ENCODE peak calls at places on chromosomes 4 and X, in five cellular contexts. One of them, this sample, is unnamed.

GRCh38 chrX:16250296-16250695 is 83.0 kb downstream of the MAGEB17 start:
- DNase-seq in endothelial cell: no peak
- DNase-seq in G401: no peak
- DNase-seq in left cardiac atrium: no peak
- DNase-seq in T-helper 2 cell: no peak
- DNase-seq in this sample: no peak

GRCh38 chr4:27635936-27636913 is 775.6 kb downstream of the STIM2 start:
- DNase-seq in endothelial cell: no peak
- DNase-seq in G401: no peak
- DNase-seq in left cardiac atrium: no peak
- DNase-seq in T-helper 2 cell: no peak
- DNase-seq in this sample: no peak

GRCh38 chr4:40212674-40213504 is 16.1 kb downstream of the RHOH start:
- DNase-seq in endothelial cell: no peak
- DNase-seq in G401: no peak
- DNase-seq in left cardiac atrium: no peak
- DNase-seq in T-helper 2 cell: no peak
- DNase-seq in this sample: no peak

GRCh38 chr4:26557164-26557563 is 26.7 kb upstream of the TBC1D19 start:
- DNase-seq in endothelial cell: no peak
- DNase-seq in G401: no peak
- DNase-seq in left cardiac atrium: no peak
- DNase-seq in T-helper 2 cell: no peak
- DNase-seq in this sample: no peak

GRCh38 chrX:69615323-69615722 is 590 bp upstream of the EDA start:
- DNase-seq in endothelial cell: no peak
- DNase-seq in G401: no peak
- DNase-seq in left cardiac atrium: no peak
- DNase-seq in T-helper 2 cell: no peak
- DNase-seq in this sample: peak; percentile 22

GRCh38 chrX:35919536-35920309 is at the start of gene CFAP47:
- DNase-seq in endothelial cell: peak; percentile 52
- DNase-seq in G401: no peak
- DNase-seq in left cardiac atrium: peak; percentile 28
- DNase-seq in T-helper 2 cell: no peak
- DNase-seq in this sample: peak; percentile 64

GRCh38 chr4:21900211-21900610 is 48.4 kb downstream of the KCNIP4 start:
- DNase-seq in endothelial cell: no peak
- DNase-seq in G401: no peak
- DNase-seq in left cardiac atrium: no peak
- DNase-seq in T-helper 2 cell: no peak
- DNase-seq in this sample: no peak

GRCh38 chr4:140103676-140104075 is 50.3 kb downstream of the MAML3 start:
- DNase-seq in endothelial cell: no peak
- DNase-seq in G401: peak; percentile 72
- DNase-seq in left cardiac atrium: no peak
- DNase-seq in T-helper 2 cell: peak; percentile 6
- DNase-seq in this sample: no peak

GRCh38 chr4:101981756-101982155 is 191.2 kb downstream of the BANK1 start:
- DNase-seq in endothelial cell: no peak
- DNase-seq in G401: no peak
- DNase-seq in left cardiac atrium: no peak
- DNase-seq in T-helper 2 cell: no peak
- DNase-seq in this sample: no peak

GRCh38 chrX:7073336-7073735 is 74.2 kb upstream of the STS start:
- DNase-seq in endothelial cell: no peak
- DNase-seq in G401: no peak
- DNase-seq in left cardiac atrium: no peak
- DNase-seq in T-helper 2 cell: no peak
- DNase-seq in this sample: no peak

GRCh38 chr4:52661966-52662705 is 3.0 kb upstream of the USP46 start:
- DNase-seq in endothelial cell: no peak
- DNase-seq in G401: no peak
- DNase-seq in left cardiac atrium: no peak
- DNase-seq in T-helper 2 cell: no peak
- DNase-seq in this sample: no peak

GRCh38 chr4:1201851-1202525 is 29.6 kb upstream of the SPON2 start:
- DNase-seq in endothelial cell: no peak
- DNase-seq in G401: no peak
- DNase-seq in left cardiac atrium: peak; percentile 68
- DNase-seq in T-helper 2 cell: peak; percentile 61
- DNase-seq in this sample: peak; percentile 7

GRCh38 chr4:15719506-15719905 is 16.6 kb downstream of the BST1 start:
- DNase-seq in endothelial cell: no peak
- DNase-seq in G401: no peak
- DNase-seq in left cardiac atrium: no peak
- DNase-seq in T-helper 2 cell: no peak
- DNase-seq in this sample: no peak

GRCh38 chrX:13094374-13094773 is 50.0 kb upstream of the FAM9C start:
- DNase-seq in endothelial cell: no peak
- DNase-seq in G401: no peak
- DNase-seq in left cardiac atrium: no peak
- DNase-seq in T-helper 2 cell: no peak
- DNase-seq in this sample: no peak

GRCh38 chr4:155931634-155932033 is 22.0 kb downstream of the CTSO start:
- DNase-seq in endothelial cell: no peak
- DNase-seq in G401: no peak
- DNase-seq in left cardiac atrium: no peak
- DNase-seq in T-helper 2 cell: no peak
- DNase-seq in this sample: no peak

GRCh38 chr4:113921089-113921842 is 58.2 kb downstream of the ARSJ start:
- DNase-seq in endothelial cell: no peak
- DNase-seq in G401: peak; percentile 44
- DNase-seq in left cardiac atrium: no peak
- DNase-seq in T-helper 2 cell: no peak
- DNase-seq in this sample: no peak

GRCh38 chrX:74232859-74233258 is 71.1 kb upstream of the ZCCHC13 start:
- DNase-seq in endothelial cell: no peak
- DNase-seq in G401: peak; percentile 30
- DNase-seq in left cardiac atrium: no peak
- DNase-seq in T-helper 2 cell: no peak
- DNase-seq in this sample: no peak

GRCh38 chrX:132592880-132593279 is 104.0 kb upstream of the MBNL3 start:
- DNase-seq in endothelial cell: peak; percentile 24
- DNase-seq in G401: no peak
- DNase-seq in left cardiac atrium: no peak
- DNase-seq in T-helper 2 cell: no peak
- DNase-seq in this sample: peak; percentile 11

GRCh38 chr4:68344049-68344448 is 5.8 kb downstream of the YTHDC1 start:
- DNase-seq in endothelial cell: no peak
- DNase-seq in G401: no peak
- DNase-seq in left cardiac atrium: no peak
- DNase-seq in T-helper 2 cell: no peak
- DNase-seq in this sample: no peak

GRCh38 chr4:121252224-121252806 is 88.2 kb upstream of the TNIP3 start:
- DNase-seq in endothelial cell: peak; percentile 70
- DNase-seq in G401: peak; percentile 76
- DNase-seq in left cardiac atrium: peak; percentile 63
- DNase-seq in T-helper 2 cell: no peak
- DNase-seq in this sample: peak; percentile 73

GRCh38 chr4:168811793-168812651 is 198.0 kb downstream of the CBR4 start:
- DNase-seq in endothelial cell: no peak
- DNase-seq in G401: no peak
- DNase-seq in left cardiac atrium: no peak
- DNase-seq in T-helper 2 cell: no peak
- DNase-seq in this sample: no peak

GRCh38 chrX:114976321-114976720 is 41.1 kb downstream of the IL13RA2 start:
- DNase-seq in endothelial cell: no peak
- DNase-seq in G401: no peak
- DNase-seq in left cardiac atrium: no peak
- DNase-seq in T-helper 2 cell: no peak
- DNase-seq in this sample: no peak

GRCh38 chrX:53654378-53654777 is 32.1 kb downstream of the HUWE1 start:
- DNase-seq in endothelial cell: no peak
- DNase-seq in G401: no peak
- DNase-seq in left cardiac atrium: no peak
- DNase-seq in T-helper 2 cell: no peak
- DNase-seq in this sample: no peak

GRCh38 chrX:123736333-123736921 is 3.6 kb upstream of the THOC2 start:
- DNase-seq in endothelial cell: no peak
- DNase-seq in G401: no peak
- DNase-seq in left cardiac atrium: no peak
- DNase-seq in T-helper 2 cell: no peak
- DNase-seq in this sample: no peak

GRCh38 chr4:165343353-165344191 is 16.1 kb downstream of the MSMO1 start:
- DNase-seq in endothelial cell: no peak
- DNase-seq in G401: no peak
- DNase-seq in left cardiac atrium: no peak
- DNase-seq in T-helper 2 cell: no peak
- DNase-seq in this sample: no peak

GRCh38 chrX:96568088-96568487 is 116.6 kb upstream of the DIAPH2 start:
- DNase-seq in endothelial cell: no peak
- DNase-seq in G401: no peak
- DNase-seq in left cardiac atrium: no peak
- DNase-seq in T-helper 2 cell: no peak
- DNase-seq in this sample: no peak

GRCh38 chr4:151599876-151600275 is 160.9 kb downstream of the GATB start:
- DNase-seq in endothelial cell: no peak
- DNase-seq in G401: no peak
- DNase-seq in left cardiac atrium: no peak
- DNase-seq in T-helper 2 cell: no peak
- DNase-seq in this sample: no peak

This sample was measured in WTC11.